ENCODE peak calls at places on chromosomes 11 and 22, in seven cellular contexts. N is sigmoid colon, I is K562, Q is spleen, G is stomach, A is breast epithelium, K is prostate gland. U is an unnamed sample.

GRCh38 chr22:30290318-30290678 is 993 bp upstream of the CASTOR1 start:
- DNase-seq in N (no peak), Q (no peak), I (no peak), A (peak), K (peak), G (no peak), U (no peak)

GRCh38 chr22:42286205-42286604 is 15.8 kb upstream of the TCF20 start:
- DNase-seq in N (no peak), I (no peak), A (no peak), Q (no peak), K (no peak), G (no peak), U (no peak)

GRCh38 chr22:49867303-49868250 is 13.9 kb downstream of the ZBED4 start:
- DNase-seq in N (no peak), G (no peak), A (no peak), I (no peak), Q (peak), K (no peak), U (no peak)

GRCh38 chr22:39209756-39210155 is 35.0 kb downstream of the PDGFB start:
- DNase-seq in A (no peak), I (no peak), Q (peak), K (no peak), N (peak), G (no peak), U (no peak)

GRCh38 chr11:96520939-96521338 is 131.1 kb downstream of the JRKL start:
- DNase-seq in A (no peak), N (no peak), I (no peak), G (no peak), Q (no peak), K (no peak), U (no peak)

GRCh38 chr22:22520020-22520656 is at the start of gene ZNF280A:
- DNase-seq in Q (no peak), I (peak), A (no peak), N (no peak), G (no peak), K (no peak), U (no peak)

GRCh38 chr22:28986366-28986765 is 75.3 kb downstream of the C22orf31 start:
- DNase-seq in A (no peak), Q (no peak), I (no peak), N (no peak), K (no peak), G (no peak), U (no peak)

GRCh38 chr22:16969508-16970327 is 38.3 kb downstream of the GAB4 start:
- DNase-seq in G (peak), A (no peak), Q (no peak), I (no peak), K (no peak), N (no peak), U (no peak)

GRCh38 chr11:104222464-104222863 is 58.5 kb upstream of the PDGFD start:
- DNase-seq in A (no peak), I (no peak), G (no peak), Q (no peak), K (no peak), N (no peak), U (no peak)

GRCh38 chr11:29842061-29842460 is 174.8 kb downstream of the KCNA4 start:
- DNase-seq in N (no peak), A (no peak), K (no peak), G (no peak), I (no peak), Q (no peak), U (no peak)

GRCh38 chr11:44940424-44940823 is 10.3 kb downstream of the TP53I11 start:
- DNase-seq in I (no peak), K (peak), N (no peak), A (no peak), Q (no peak), G (no peak), U (no peak)

GRCh38 chr22:38754247-38755154 is 1.3 kb downstream of the SUN2 start:
- DNase-seq in N (peak), I (peak), A (peak), G (peak), K (peak), Q (no peak), U (peak)

GRCh38 chr22:30823015-30823370 is 128.3 kb downstream of the OSBP2 start:
- DNase-seq in I (peak), G (no peak), K (no peak), N (no peak), A (no peak), Q (no peak), U (no peak)

GRCh38 chr11:92268546-92268945 is 43.9 kb downstream of the FAT3 start:
- DNase-seq in I (no peak), N (no peak), A (no peak), Q (no peak), G (no peak), K (no peak), U (no peak)

GRCh38 chr11:118634435-118635236 is 27.2 kb downstream of the PHLDB1 start:
- DNase-seq in A (peak), Q (no peak), N (peak), K (peak), I (peak), G (peak), U (peak)

GRCh38 chr11:85663781-85664560 is 958 bp downstream of the CREBZF start:
- DNase-seq in A (peak), G (peak), I (peak), N (peak), Q (peak), K (peak), U (peak)

GRCh38 chr11:117985953-117986887 is at the start of gene IL10RA:
- DNase-seq in A (peak), N (peak), K (peak), Q (peak), G (peak), I (peak), U (peak)

GRCh38 chr22:20604776-20605221 is 97.4 kb downstream of the MED15 start:
- DNase-seq in N (no peak), I (peak), K (no peak), Q (no peak), G (no peak), A (no peak), U (no peak)

GRCh38 chr11:7871056-7871455 is 60.0 kb downstream of the OR10A6 start:
- DNase-seq in K (no peak), I (no peak), Q (no peak), N (no peak), A (no peak), G (no peak), U (no peak)

GRCh38 chr11:83070878-83071640 is 638 bp downstream of the RAB30 start:
- DNase-seq in G (no peak), A (no peak), I (peak), Q (peak), K (peak), N (peak), U (peak)

GRCh38 chr22:27879923-27880322 is 39.1 kb downstream of the PITPNB start:
- DNase-seq in G (no peak), A (no peak), K (no peak), Q (no peak), N (no peak), I (peak), U (no peak)

GRCh38 chr22:49666146-49666809 is 161.4 kb downstream of the BRD1 start:
- DNase-seq in N (peak), K (no peak), Q (no peak), G (no peak), I (no peak), A (no peak), U (peak)

GRCh38 chr11:85628771-85629341 is 463 bp downstream of the TMEM126B start:
- DNase-seq in A (no peak), N (no peak), G (no peak), Q (no peak), K (no peak), I (no peak), U (no peak)

GRCh38 chr11:29914203-29914930 is 102.5 kb downstream of the KCNA4 start:
- DNase-seq in N (no peak), I (no peak), G (no peak), K (no peak), A (no peak), Q (no peak), U (no peak)

GRCh38 chr11:77515483-77515882 is 41.6 kb upstream of the PAK1 start:
- DNase-seq in A (no peak), G (no peak), N (no peak), I (no peak), Q (no peak), K (no peak), U (peak)

GRCh38 chr11:24588075-24588474 is 91.2 kb downstream of the LUZP2 start:
- DNase-seq in I (no peak), K (no peak), Q (no peak), N (no peak), G (no peak), A (no peak), U (no peak)

GRCh38 chr11:34395916-34396555 is 38.2 kb upstream of the ABTB2 start:
- DNase-seq in A (peak), K (peak), N (no peak), Q (no peak), I (no peak), G (no peak), U (no peak)

GRCh38 chr11:34394771-34395300 is 37.0 kb upstream of the ABTB2 start:
- DNase-seq in K (no peak), Q (no peak), N (no peak), A (no peak), I (no peak), G (no peak), U (no peak)

GRCh38 chr11:34397120-34397519 is 39.3 kb upstream of the ABTB2 start:
- DNase-seq in I (peak), G (no peak), N (no peak), Q (no peak), K (no peak), A (no peak), U (no peak)
- TF ChIP-seq POLR2AphosphoS5 in I (no peak), G (no peak), N (no peak), Q (no peak), K (no peak), A (no peak), U (no peak)

GRCh38 chr11:129314381-129314780 is 61.3 kb upstream of the BARX2 start:
- DNase-seq in G (no peak), K (no peak), N (no peak), I (no peak), Q (no peak), A (no peak), U (no peak)

GRCh38 chr11:129313588-129314288 is 61.9 kb upstream of the BARX2 start:
- DNase-seq in N (no peak), I (no peak), K (no peak), G (no peak), A (peak), Q (no peak), U (no peak)

GRCh38 chr11:129315781-129316579 is 59.7 kb upstream of the BARX2 start:
- DNase-seq in I (no peak), N (no peak), G (peak), Q (no peak), K (peak), A (peak), U (peak)

GRCh38 chr11:129316781-129317180 is 58.9 kb upstream of the BARX2 start:
- DNase-seq in Q (no peak), I (no peak), A (no peak), G (no peak), K (no peak), N (no peak), U (no peak)

DNA sequence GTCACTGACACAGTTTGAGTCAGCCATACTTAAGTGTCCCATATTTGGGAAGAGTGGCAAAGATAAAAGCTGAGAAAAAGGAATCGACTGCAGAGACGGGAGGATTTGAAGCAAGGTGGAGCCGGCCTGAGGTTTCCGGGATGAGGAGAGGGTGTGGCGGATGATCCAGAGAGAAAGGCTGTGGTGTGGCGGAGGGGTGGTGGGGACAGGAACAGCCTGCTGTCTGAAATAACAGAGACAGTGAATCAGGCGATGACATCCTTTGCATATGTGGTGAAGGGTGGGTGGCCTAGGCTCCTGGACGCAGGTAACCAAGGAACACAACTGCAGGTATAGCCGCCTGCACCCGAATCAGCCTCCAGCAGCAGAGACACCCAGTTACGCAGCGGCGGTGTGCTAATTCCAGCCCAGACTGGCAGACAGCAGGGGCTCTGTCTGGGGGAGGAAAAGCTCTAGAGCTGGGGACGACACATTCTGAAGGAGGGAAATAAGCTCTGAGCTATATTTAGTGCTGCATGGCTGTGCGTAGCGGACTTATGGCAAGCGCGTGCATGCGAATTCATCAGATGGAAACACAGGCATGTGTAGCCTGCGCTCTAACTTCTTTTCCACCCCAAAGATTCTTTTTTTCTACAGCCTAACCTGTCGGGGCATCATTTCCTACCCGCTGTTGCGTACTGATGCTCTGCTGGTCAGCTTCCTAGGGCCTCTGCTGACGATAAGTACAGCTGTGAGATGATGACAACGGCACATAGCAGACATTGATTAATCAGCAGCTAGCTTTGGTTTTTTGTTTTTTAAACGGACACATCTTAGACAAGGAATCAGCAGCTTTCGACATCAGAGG is 62.7 kb upstream of the BARX2 start:
- DNase-seq in N (no peak), I (no peak), G (no peak), Q (no peak), K (no peak), A (no peak), U (no peak)
- H3K4me3 ChIP-seq in N (no peak), I (no peak), G (no peak), Q (no peak), K (no peak), A (no peak), U (no peak)

DNA sequence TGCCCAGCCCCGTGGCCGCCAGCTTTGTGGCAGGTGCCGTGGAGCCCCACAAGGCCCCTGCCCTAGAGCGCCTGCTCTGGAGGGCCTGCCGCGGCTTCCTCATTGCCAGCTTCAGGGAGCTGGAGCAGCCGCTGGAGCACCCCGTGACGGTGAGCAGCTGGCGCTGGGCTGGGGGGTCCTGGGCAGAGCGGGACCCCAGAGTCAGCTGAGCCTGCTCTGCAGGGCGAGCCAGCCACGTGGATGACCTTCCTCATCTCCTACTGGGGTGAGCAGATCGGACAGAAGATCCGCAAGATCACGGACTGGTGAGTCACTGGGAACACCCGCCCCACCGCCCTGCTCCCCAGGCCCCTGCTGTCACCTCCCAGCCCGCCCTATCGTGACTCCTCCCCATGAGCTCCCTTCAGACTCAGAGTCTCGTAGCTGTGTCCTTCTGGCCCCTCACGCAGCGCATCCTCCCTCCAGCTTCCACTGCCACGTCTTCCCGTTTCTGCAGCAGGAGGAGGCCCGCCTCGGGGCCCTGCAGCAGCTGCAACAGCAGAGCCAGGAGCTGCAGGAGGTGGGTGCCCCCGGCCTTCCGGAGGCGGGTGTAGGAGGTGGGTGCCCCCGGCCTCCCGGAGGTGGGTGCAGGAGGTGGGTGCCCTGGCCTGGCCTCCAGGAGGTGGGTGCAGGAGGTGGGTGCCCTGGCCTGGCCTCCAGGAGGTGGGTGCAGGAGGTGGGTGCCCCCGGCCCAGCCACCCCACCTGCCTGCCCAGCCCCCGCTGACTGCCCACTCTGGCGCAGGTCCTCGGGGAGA is 4.7 kb downstream of the TCIRG1 start:
- DNase-seq in A (no peak), K (no peak), G (no peak), Q (peak), N (peak), I (peak), U (no peak)
- TF ChIP-seq POLR2A in A (no peak), K (no peak), G (no peak), Q (no peak), N (no peak), I (peak), U (no peak)

GRCh38 chr22:36318442-36318841 is 65.5 kb downstream of the APOL1 start:
- DNase-seq in K (no peak), Q (no peak), G (no peak), I (no peak), A (no peak), N (no peak), U (no peak)

GRCh38 chr22:36316419-36316818 is 63.5 kb downstream of the APOL1 start:
- DNase-seq in I (no peak), G (no peak), N (no peak), A (no peak), Q (no peak), K (no peak), U (no peak)

GRCh38 chr22:36315325-36315724 is 62.4 kb downstream of the APOL1 start:
- DNase-seq in K (no peak), Q (no peak), I (no peak), N (no peak), G (no peak), A (no peak), U (no peak)

GRCh38 chr22:36319595-36320497 is 66.9 kb downstream of the APOL1 start:
- DNase-seq in N (no peak), G (no peak), A (no peak), I (no peak), Q (peak), K (no peak), U (no peak)

DNA sequence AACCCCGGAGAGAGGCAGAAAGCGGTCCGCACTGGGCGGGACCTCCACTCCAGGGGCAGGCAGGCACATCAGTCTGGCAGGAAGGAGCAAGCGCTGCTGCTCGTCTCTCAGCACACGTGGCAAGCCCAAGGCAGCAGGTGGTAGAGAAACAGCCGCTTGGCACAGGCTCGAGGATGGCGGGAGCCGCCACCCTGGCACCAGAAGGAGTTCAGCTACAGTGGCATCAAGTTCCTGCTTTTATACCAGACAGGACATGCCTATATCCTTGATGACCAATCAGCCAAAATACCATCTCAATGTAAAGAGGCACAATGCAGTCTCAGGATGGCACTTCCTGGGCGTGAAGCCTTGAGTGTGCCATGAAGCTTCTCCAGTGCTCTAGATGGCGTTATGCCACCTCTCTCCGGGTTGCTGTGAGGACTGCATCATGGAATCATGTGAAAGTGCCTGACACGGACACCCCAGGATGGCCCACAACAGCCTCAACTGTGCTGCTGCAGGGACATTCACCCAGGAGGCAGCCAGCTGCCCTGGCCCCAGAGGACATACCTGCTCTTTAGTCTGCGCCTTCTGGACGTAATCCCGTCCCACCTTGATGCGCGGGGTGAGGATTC is 64.8 kb downstream of the APOL1 start:
- DNase-seq in N (no peak), G (no peak), Q (no peak), K (peak), A (no peak), I (no peak), U (no peak)
- TF ChIP-seq POLR2AphosphoS5 in N (peak), G (no peak), Q (peak), K (peak), A (no peak), I (no peak), U (no peak)

GRCh38 chr11:62338218-62338617 is 970 bp downstream of the ASRGL1 start:
- DNase-seq in K (no peak), I (no peak), Q (no peak), G (no peak), A (no peak), N (no peak), U (no peak)
- H3K4me3 ChIP-seq in K (peak), I (peak), Q (no peak), G (peak), A (peak), N (peak), U (peak)

DNA sequence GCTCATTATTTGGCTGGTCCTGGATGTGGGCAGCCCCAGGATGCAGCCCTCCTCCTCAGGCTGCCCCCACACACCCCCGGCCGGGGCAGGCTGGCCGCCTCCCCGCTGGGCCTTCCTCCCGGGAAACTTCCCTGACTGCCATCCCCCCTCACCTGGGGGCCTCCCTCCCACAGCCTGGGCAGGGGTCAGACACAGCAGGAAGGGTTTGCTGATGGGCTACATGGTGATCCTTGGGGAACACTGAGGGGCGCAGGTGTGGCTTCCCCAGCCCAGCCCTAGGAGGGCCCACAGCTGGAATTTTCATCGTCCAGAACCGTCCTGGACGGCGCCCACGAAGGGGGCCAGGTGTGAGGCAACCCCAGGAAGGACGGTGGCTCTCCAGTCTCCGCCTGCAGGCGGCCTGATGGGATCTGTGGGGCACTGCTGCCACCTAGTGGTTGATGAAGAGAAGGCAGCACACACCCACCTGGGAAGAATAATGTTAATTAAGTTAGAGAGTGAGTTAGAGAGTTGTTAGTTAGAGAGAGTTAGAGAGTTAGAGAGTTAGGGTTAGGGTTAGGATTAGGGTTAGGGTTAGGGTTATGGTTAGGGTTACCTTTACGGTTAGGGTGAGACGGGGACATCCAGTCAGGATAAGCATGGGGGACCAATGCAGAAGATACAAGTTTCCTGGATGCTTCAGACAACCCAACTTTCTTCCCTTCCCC is 75.9 kb upstream of the PRR5 start:
- DNase-seq in K (peak), Q (peak), G (peak), A (peak), I (peak), N (peak), U (peak)
- TF ChIP-seq POLR2A in K (no peak), Q (no peak), G (no peak), A (no peak), I (no peak), N (no peak), U (no peak)